ENCODE peak calls at places on chromosome 18, in five cellular contexts. E is iris pigment epithelial cell, B is Right ventricle myocardium superior, M is C1 segment of cervical spinal cord, K is RPMI7951. Q is an unnamed sample.

GRCh38 chr18:79898952-79899608 is 52.4 kb downstream of the SLC66A2 start:
- DNase-seq in M (no peak), E (no peak), B (no peak), K (no peak), Q (no peak)

GRCh38 chr18:14999085-14999975 is 251.4 kb downstream of the ANKRD30B start:
- DNase-seq in B (no peak), M (no peak), K (no peak), E (no peak), Q (no peak)

GRCh38 chr18:63823516-63824219 is 48.5 kb downstream of the SERPINB7 start:
- DNase-seq in B (peak), K (peak), M (no peak), E (peak), Q (peak)

GRCh38 chr18:55859116-55859515 is 271.1 kb upstream of the TCF4 start:
- DNase-seq in K (no peak), B (no peak), M (no peak), E (no peak), Q (no peak)

GRCh38 chr18:39274535-39274934 is 1708.9 kb upstream of the CELF4 start:
- DNase-seq in B (no peak), M (no peak), E (peak), K (peak), Q (peak)

GRCh38 chr18:35029770-35030169 is 11.4 kb upstream of the MAPRE2 start:
- DNase-seq in E (no peak), M (no peak), K (peak), B (no peak), Q (peak)

GRCh38 chr18:41371718-41372117 is 583.3 kb upstream of the PIK3C3 start:
- DNase-seq in K (peak), B (no peak), M (no peak), E (peak), Q (peak)

GRCh38 chr18:8341481-8342230 is 267.6 kb upstream of the RAB12 start:
- DNase-seq in M (no peak), K (peak), E (peak), B (no peak), Q (peak)

GRCh38 chr18:58251416-58251815 is 207.4 kb downstream of the NEDD4L start:
- DNase-seq in E (peak), M (no peak), B (no peak), K (no peak), Q (peak)

GRCh38 chr18:34901299-34901698 is 139.9 kb upstream of the MAPRE2 start:
- DNase-seq in E (peak), K (no peak), B (no peak), M (no peak), Q (no peak)

GRCh38 chr18:3970929-3971328 is 484.2 kb downstream of the DLGAP1 start:
- DNase-seq in E (no peak), M (no peak), K (no peak), B (no peak), Q (no peak)

GRCh38 chr18:21262979-21263378 is 20.9 kb downstream of the GREB1L start:
- DNase-seq in B (no peak), E (no peak), K (no peak), M (no peak), Q (no peak)

GRCh38 chr18:51273435-51273834 is 76.0 kb upstream of the MEX3C start:
- DNase-seq in B (no peak), E (no peak), M (no peak), K (no peak), Q (no peak)

GRCh38 chr18:35713545-35713944 is 132.0 kb downstream of the GALNT1 start:
- DNase-seq in M (no peak), B (no peak), K (peak), E (peak), Q (peak)

GRCh38 chr18:62829936-62830335 is 114.6 kb downstream of the PHLPP1 start:
- DNase-seq in E (peak), B (no peak), K (no peak), M (no peak), Q (peak)

GRCh38 chr18:55111271-55111670 is 152.0 kb upstream of the CCDC68 start:
- DNase-seq in E (no peak), K (no peak), B (no peak), M (no peak), Q (no peak)

GRCh38 chr18:14179306-14179705 is 47.1 kb upstream of the ZNF519 start:
- DNase-seq in K (no peak), E (no peak), M (no peak), B (no peak), Q (no peak)

GRCh38 chr18:51621103-51621969 is 423.9 kb upstream of the MEX3C start:
- DNase-seq in K (peak), M (peak), E (peak), B (peak), Q (no peak)

GRCh38 chr18:26457611-26458350 is 90.6 kb downstream of the KCTD1 start:
- DNase-seq in E (no peak), K (no peak), M (no peak), B (no peak), Q (no peak)

GRCh38 chr18:79540161-79540913 is 139.3 kb upstream of the CTDP1 start:
- DNase-seq in M (no peak), E (no peak), B (no peak), K (no peak), Q (no peak)

GRCh38 chr18:574456-575228 is 5.5 kb upstream of the CETN1 start:
- DNase-seq in E (no peak), M (no peak), B (no peak), K (no peak), Q (no peak)

GRCh38 chr18:46502444-46502843 is 154.6 kb downstream of the LOXHD1 start:
- DNase-seq in K (peak), M (no peak), E (no peak), B (no peak), Q (peak)

GRCh38 chr18:24731981-24732380 is 271.5 kb downstream of the HRH4 start:
- DNase-seq in K (peak), E (no peak), M (no peak), B (no peak), Q (peak)

Q was measured in EH.